ENCODE peak calls at places on chromosomes 4 and X, in seven cellular contexts. D, H, C, I, L, B and Q are unnamed samples. For H3K4me1, the result is how much of the 10 kb centered on the place peaks cover.

GRCh38 chr4:3484057-3484973 is 21.2 kb downstream of the DOK7 start:
- DNase-seq in D (peak), H (no peak), C (no peak), I (peak), L (peak), B (no peak), Q (no peak)

GRCh38 chr4:172985552-172985951 is 183.1 kb upstream of the GALNT7 start:
- DNase-seq in D (no peak), H (no peak), C (no peak), I (no peak), L (no peak), B (no peak), Q (no peak)

GRCh38 chrX:74451450-74452198 is 30.3 kb downstream of the SLC16A2 start:
- DNase-seq in D (no peak), H (no peak), C (no peak), I (no peak), L (no peak), B (no peak), Q (no peak)

GRCh38 chr4:116358633-116359222 is 726.6 kb downstream of the TRAM1L1 start:
- DNase-seq in D (no peak), H (peak), C (no peak), I (peak), L (peak), B (no peak), Q (peak)

GRCh38 chr4:78560296-78560963 is 8.9 kb downstream of the ANXA3 start:
- DNase-seq in D (no peak), H (no peak), C (no peak), I (no peak), L (no peak), B (no peak), Q (no peak)

GRCh38 chr4:26320159-26320452 is 708 bp upstream of the RBPJ start:
- DNase-seq in D (no peak), H (no peak), C (no peak), I (no peak), L (peak), B (no peak), Q (no peak)

GRCh38 chr4:41882622-41883347 is 52.4 kb upstream of the TMEM33 start:
- DNase-seq in D (peak), H (peak), C (no peak), I (peak), L (no peak), B (no peak), Q (no peak)

GRCh38 chr4:68891679-68892078 is 59.9 kb downstream of the UGT2A3 start:
- DNase-seq in D (no peak), H (no peak), C (no peak), I (no peak), L (no peak), B (no peak), Q (no peak)

GRCh38 chr4:98473046-98473445 is 185.4 kb downstream of the TSPAN5 start:
- DNase-seq in D (no peak), H (no peak), C (no peak), I (no peak), L (no peak), B (no peak), Q (no peak)

GRCh38 chrX:68084765-68085164 is 348.5 kb downstream of the OPHN1 start:
- DNase-seq in D (no peak), H (no peak), C (no peak), I (no peak), L (no peak), B (no peak), Q (no peak)

GRCh38 chrX:12977761-12978204 is 2.9 kb downstream of the TMSB4X start:
- DNase-seq in D (no peak), H (no peak), C (no peak), I (no peak), L (no peak), B (no peak), Q (no peak)

GRCh38 chr4:56927196-56927595 is 19.5 kb downstream of the REST start:
- DNase-seq in D (no peak), H (no peak), C (no peak), I (no peak), L (no peak), B (no peak), Q (no peak)

GRCh38 chrX:78321809-78322208 is 5.6 kb downstream of the CYSLTR1 start:
- DNase-seq in D (peak), H (no peak), C (no peak), I (no peak), L (no peak), B (no peak), Q (no peak)

GRCh38 chr4:80173387-80173786 is 23.9 kb upstream of the PRDM8 start:
- DNase-seq in D (no peak), H (no peak), C (no peak), I (no peak), L (no peak), B (no peak), Q (no peak)

GRCh38 chr4:88138561-88138960 is 19.9 kb downstream of the ABCG2 start:
- DNase-seq in D (no peak), H (no peak), C (no peak), I (no peak), L (no peak), B (no peak), Q (no peak)

GRCh38 chr4:106358899-106359298 is 9.7 kb downstream of the GIMD1 start:
- DNase-seq in D (no peak), H (no peak), C (no peak), I (no peak), L (no peak), B (no peak), Q (no peak)

GRCh38 chr4:80268936-80269335 is 2.5 kb downstream of the FGF5 start:
- DNase-seq in D (no peak), H (no peak), C (no peak), I (no peak), L (no peak), B (no peak), Q (no peak)

GRCh38 chr4:112604590-112604989 is 32.1 kb downstream of the ZGRF1 start:
- DNase-seq in D (no peak), H (peak), C (no peak), I (peak), L (peak), B (no peak), Q (peak)

GRCh38 chr4:139301143-139301820 is at the start of gene NAA15:
- DNase-seq in D (peak), H (peak), C (peak), I (peak), L (peak), B (peak), Q (peak)
- H3K4me1 ChIP-seq in D (half or more), H (under half), C (under half), I (under half), L (half or more), B (under half), Q (under half)

GRCh38 chr4:24440765-24441164 is 143.6 kb downstream of the DHX15 start:
- DNase-seq in D (no peak), H (no peak), C (no peak), I (no peak), L (no peak), B (no peak), Q (no peak)

DNA sequence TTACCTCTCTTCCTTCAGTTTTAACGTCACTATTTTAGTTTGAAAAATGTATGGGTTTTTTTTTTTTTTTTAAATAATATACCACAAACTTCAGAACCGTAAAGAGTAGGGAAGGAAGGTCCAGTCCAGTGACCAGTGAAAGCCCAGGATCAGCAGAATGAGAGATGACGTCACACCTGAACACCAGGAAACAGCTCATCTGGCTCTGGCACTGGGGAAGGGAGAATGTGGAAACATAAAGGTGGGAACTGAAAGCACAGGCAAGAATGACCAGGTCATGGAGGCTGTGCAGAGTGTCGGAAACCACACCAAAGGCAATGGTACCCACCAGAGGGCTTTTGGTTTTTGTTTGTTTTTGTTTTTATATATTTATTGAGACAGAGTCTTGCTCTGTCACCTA is 141.2 kb downstream of the DHX15 start:
- DNase-seq in D (no peak), H (no peak), C (no peak), I (no peak), L (no peak), B (no peak), Q (no peak)
- TF ChIP-seq POLR2AphosphoS5 in D (no peak), H (no peak), C (no peak), I (no peak), L (no peak), B (no peak), Q (no peak)

DNA sequence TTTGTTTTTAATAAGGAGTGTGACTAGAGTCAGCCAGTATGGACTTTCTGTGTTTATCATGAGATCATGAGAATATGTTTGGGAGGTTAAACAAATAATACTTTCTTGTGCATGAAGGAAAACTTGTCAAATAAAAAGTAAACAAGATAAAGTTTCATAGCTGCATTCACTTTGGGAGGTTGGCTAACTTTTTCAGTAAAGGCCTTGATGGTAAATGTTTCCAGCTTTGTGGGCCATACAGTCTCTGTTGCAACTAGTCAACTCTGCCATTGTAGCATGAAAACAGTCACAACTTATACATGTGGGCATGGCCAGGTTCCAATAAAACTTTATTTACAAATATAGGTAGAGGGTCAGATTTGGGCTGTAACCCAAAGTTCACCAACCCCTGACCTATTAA is 150.4 kb downstream of the MID1 start:
- DNase-seq in D (no peak), H (no peak), C (no peak), I (no peak), L (no peak), B (no peak), Q (no peak)
- H3K4me1 ChIP-seq in D (under half), H (under half), C (under half), I (under half), L (under half), B (under half), Q (under half)

GRCh38 chr4:6916587-6917444 is 7.2 kb downstream of the TBC1D14 start:
- DNase-seq in D (peak), H (no peak), C (peak), I (no peak), L (no peak), B (peak), Q (peak)
- TF ChIP-seq POLR2AphosphoS5 in D (peak), H (no peak), C (no peak), I (no peak), L (no peak), B (no peak), Q (no peak)

GRCh38 chrX:153968255-153968654 is 3.4 kb downstream of the HCFC1 start:
- DNase-seq in D (no peak), H (no peak), C (peak), I (no peak), L (no peak), B (no peak), Q (no peak)

GRCh38 chrX:153967536-153968214 is 3.9 kb downstream of the HCFC1 start:
- DNase-seq in D (no peak), H (no peak), C (peak), I (no peak), L (no peak), B (no peak), Q (no peak)

GRCh38 chrX:153969904-153970397 is 1.7 kb downstream of the HCFC1 start:
- DNase-seq in D (peak), H (no peak), C (peak), I (peak), L (no peak), B (no peak), Q (no peak)

GRCh38 chrX:153969125-153969903 is 2.3 kb downstream of the HCFC1 start:
- DNase-seq in D (peak), H (no peak), C (peak), I (no peak), L (no peak), B (peak), Q (no peak)

DNA sequence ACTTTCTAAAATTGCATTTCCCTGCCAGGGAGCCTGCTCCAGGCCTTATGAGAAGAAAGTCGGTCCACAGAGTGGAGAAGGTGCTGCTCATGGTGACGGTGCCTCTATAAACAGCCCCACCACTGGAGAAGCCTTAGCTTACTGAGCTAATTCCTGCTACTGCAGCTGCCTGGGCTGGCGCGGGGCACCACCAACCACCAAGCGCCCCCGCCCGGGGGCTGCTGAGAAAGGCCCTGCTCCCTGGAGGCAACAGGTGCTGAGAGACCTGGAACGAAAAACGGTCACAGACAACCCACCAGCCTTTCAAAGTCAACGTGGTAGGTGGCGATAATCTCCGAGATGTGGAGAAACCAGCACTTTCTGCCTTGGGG is 2.9 kb downstream of the HCFC1 start:
- DNase-seq in D (peak), H (peak), C (peak), I (no peak), L (no peak), B (peak), Q (no peak)
- H3K4me1 ChIP-seq in D (half or more), H (under half), C (under half), I (under half), L (under half), B (under half), Q (under half)

DNA sequence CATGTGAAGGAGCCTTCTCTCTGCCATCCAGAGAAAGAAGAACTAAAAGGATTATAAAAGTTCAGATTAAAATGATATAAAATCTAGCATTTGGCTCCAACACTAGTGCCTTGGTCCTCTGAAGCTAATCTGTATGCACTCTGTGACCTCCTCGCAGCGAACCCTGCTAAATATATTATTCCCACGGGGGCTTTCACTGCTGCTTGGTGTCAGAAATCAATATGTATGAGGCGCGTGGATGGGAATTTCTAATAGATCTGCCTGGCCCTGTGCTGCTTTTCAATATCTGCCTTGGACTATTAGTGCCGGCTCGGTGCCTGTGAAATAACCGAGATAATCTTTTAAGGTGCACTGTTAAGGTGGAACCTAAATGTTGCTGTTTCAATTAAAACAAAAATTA is 69.7 kb downstream of the CXXC4 start:
- DNase-seq in D (no peak), H (no peak), C (no peak), I (no peak), L (no peak), B (no peak), Q (no peak)
- TF ChIP-seq POLR2AphosphoS5 in D (no peak), H (no peak), C (no peak), I (no peak), L (no peak), B (no peak), Q (no peak)

DNA sequence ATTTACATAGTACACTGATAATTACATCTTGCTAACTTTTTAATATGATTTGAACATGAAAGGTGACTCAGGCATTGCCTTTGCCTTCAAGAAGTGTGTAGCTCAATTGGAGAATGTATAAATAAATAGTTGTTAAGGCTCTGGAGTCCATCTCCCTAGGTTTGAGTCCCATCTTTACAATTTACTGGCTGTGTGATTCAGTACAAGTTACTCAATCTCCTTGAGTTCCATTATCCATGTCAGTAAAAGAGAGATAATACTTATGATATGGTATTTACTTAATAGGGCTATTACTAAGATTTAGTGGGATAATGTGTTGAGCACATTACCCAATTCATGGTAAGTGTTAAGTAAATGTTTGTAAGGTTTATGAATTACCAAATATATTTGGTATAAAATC is 1.9 kb upstream of the FGG start:
- DNase-seq in D (no peak), H (no peak), C (no peak), I (no peak), L (no peak), B (no peak), Q (no peak)
- H3K4me1 ChIP-seq in D (under half), H (under half), C (under half), I (under half), L (half or more), B (under half), Q (under half)

DNA sequence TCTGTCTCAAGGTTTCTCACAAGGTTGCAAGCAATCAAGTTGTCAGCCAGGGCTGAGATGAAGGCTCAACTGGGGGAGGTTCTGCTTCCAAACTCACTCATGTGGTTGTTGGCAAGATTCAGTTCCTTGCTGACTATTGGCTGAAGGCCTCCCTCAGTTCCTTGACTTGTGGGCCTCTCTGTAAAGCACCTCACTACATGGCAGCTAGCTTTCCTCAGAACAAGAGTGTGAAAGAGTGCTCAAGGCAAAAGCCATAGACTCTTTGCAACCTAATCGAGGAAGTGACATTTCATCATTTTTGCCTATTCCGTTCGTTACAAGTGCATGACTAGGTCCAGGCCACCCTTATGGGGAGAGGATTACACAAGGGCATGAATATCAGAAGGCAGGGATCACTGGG is 52.0 kb downstream of the CXorf58 start:
- DNase-seq in D (no peak), H (peak), C (no peak), I (no peak), L (no peak), B (no peak), Q (no peak)
- TF ChIP-seq POLR2AphosphoS5 in D (peak), H (no peak), C (no peak), I (no peak), L (no peak), B (no peak), Q (no peak)